ENCODE peak calls at places on chromosome 15, in five cellular contexts. A, R, S, X and D are unnamed samples.

GRCh38 chr15:99566157-99566900 is 545 bp downstream of the MEF2A start:
- DNase-seq in S (peak; percentile 57), A (no peak), X (peak; percentile 45), R (peak; percentile 14), D (peak; percentile 66)

GRCh38 chr15:101522091-101522490 is 32.6 kb upstream of the PCSK6 start:
- DNase-seq in R (no peak), A (no peak), S (no peak), X (no peak), D (no peak)

GRCh38 chr15:87777054-87777498 is 479.5 kb downstream of the NTRK3 start:
- DNase-seq in A (peak; percentile 25), R (peak; percentile 22), S (no peak), X (no peak), D (no peak)

GRCh38 chr15:89021224-89021623 is 67.0 kb upstream of the ABHD2 start:
- DNase-seq in R (no peak), S (no peak), X (no peak), A (peak; percentile 76), D (no peak)

GRCh38 chr15:82414536-82415191 is 15.0 kb upstream of the GOLGA6L9 start:
- DNase-seq in A (no peak), X (no peak), R (no peak), S (no peak), D (no peak)

GRCh38 chr15:52093539-52094502 is 18.8 kb downstream of the BCL2L10 start:
- DNase-seq in X (no peak), S (no peak), R (no peak), A (peak; percentile 19), D (no peak)

GRCh38 chr15:49134683-49135341 is 20.6 kb downstream of the COPS2 start:
- DNase-seq in R (no peak), S (no peak), A (no peak), X (no peak), D (no peak)

GRCh38 chr15:33865416-33865815 is 102.9 kb upstream of the CHRM5 start:
- DNase-seq in X (no peak), A (no peak), S (no peak), R (no peak), D (no peak)

GRCh38 chr15:94363382-94363781 is 132.0 kb downstream of the MCTP2 start:
- DNase-seq in R (no peak), X (no peak), A (no peak), S (no peak), D (no peak)

GRCh38 chr15:98799991-98800390 is 151.7 kb downstream of the IGF1R start:
- DNase-seq in R (no peak), X (no peak), S (no peak), A (no peak), D (no peak)

GRCh38 chr15:65533057-65533752 is 2.9 kb downstream of the HACD3 start:
- DNase-seq in X (no peak), R (no peak), S (no peak), A (no peak), D (no peak)

GRCh38 chr15:62769604-62770003 is 272.9 kb upstream of the TPM1 start:
- DNase-seq in S (no peak), A (no peak), R (no peak), X (no peak), D (no peak)

GRCh38 chr15:64521726-64522164 is 61.4 kb downstream of the ZNF609 start:
- DNase-seq in A (no peak), R (no peak), S (no peak), X (peak; percentile 55), D (no peak)

GRCh38 chr15:84731774-84732173 is 15.8 kb upstream of the SEC11A start:
- DNase-seq in X (no peak), S (no peak), R (no peak), A (no peak), D (no peak)

GRCh38 chr15:66097151-66098018 is 156.2 kb downstream of the MEGF11 start:
- DNase-seq in A (no peak), R (no peak), S (no peak), X (no peak), D (peak; percentile 26)

GRCh38 chr15:70557506-70558258 is 205.7 kb downstream of the UACA start:
- DNase-seq in R (no peak), S (no peak), A (no peak), X (no peak), D (no peak)

GRCh38 chr15:48800811-48801460 is 9.9 kb downstream of the CEP152 start:
- DNase-seq in R (no peak), X (no peak), S (no peak), A (no peak), D (no peak)

GRCh38 chr15:30043211-30043655 is 39.5 kb upstream of the GOLGA8J start:
- DNase-seq in S (no peak), A (no peak), R (no peak), X (no peak), D (no peak)
- TF ChIP-seq CTCF in S (peak; percentile 37), A (no peak), R (peak; percentile 28), X (peak; percentile 26), D (no peak)

GRCh38 chr15:40955141-40955903 is 2.1 kb downstream of the CHAC1 start:
- DNase-seq in X (no peak), R (no peak), A (no peak), S (peak; percentile 33), D (no peak)
- H3K4me3 ChIP-seq in X (no peak overlapping the region), R (no peak overlapping the region), A (no peak overlapping the region), S (no peak overlapping the region), D (no peak overlapping the region)

GRCh38 chr15:41116872-41117242 is 777 bp upstream of the INO80 start:
- DNase-seq in A (no peak), X (no peak), R (no peak), S (no peak), D (no peak)

GRCh38 chr15:41116116-41116871 is at the start of gene INO80:
- DNase-seq in R (peak; percentile 97), X (peak; percentile 99), A (peak; percentile 93), S (peak; percentile 98), D (peak; percentile 96)

GRCh38 chr15:41115652-41116115 is 396 bp downstream of the INO80 start:
- DNase-seq in X (peak; percentile 76), S (peak; percentile 85), R (peak; percentile 29), A (peak; percentile 25), D (peak; percentile 87)

GRCh38 chr15:41115088-41115651 is 910 bp downstream of the INO80 start:
- DNase-seq in X (peak; percentile 66), S (no peak), A (no peak), R (no peak), D (no peak)
- TF ChIP-seq CTCF in X (peak; percentile 21), S (no peak), A (no peak), R (no peak), D (no peak)

DNA sequence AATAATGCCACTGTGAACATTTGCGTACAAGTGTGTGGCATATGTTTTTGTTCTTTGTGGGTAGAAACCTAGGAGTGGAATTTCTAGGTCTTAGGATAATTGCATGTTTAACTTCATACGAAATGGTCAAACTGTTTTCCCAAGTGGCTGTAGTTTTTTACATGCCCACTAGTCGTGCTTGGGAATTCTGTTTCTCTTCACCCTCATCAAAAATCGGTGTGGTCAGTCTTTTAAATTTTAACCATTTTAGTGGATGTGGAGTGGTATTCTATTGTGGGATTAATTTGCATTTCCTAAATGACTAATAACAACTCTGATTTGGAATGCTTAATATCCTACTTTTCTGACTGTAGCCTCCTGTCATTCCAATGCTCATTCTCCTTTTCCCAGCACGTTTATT is 27.6 kb downstream of the ZFAND6 start:
- DNase-seq in R (no peak), A (no peak), S (no peak), X (no peak), D (no peak)
- H3K4me3 ChIP-seq in R (no peak overlapping the region), A (no peak overlapping the region), S (no peak overlapping the region), X (no peak overlapping the region), D (no peak overlapping the region)